ENCODE peak calls at places on chromosomes 1 and 21, in five cellular contexts. One of them, this sample, is unnamed.

GRCh38 chr1:172801923-172802322 is 143.0 kb downstream of the FASLG start:
- DNase-seq in pancreas: no peak
- DNase-seq in substantia nigra: no peak
- DNase-seq in foreskin keratinocyte: no peak
- DNase-seq in neural progenitor cell: no peak
- DNase-seq in this sample: no peak

GRCh38 chr21:36456714-36457399 is 23.1 kb downstream of the CLDN14 start:
- DNase-seq in substantia nigra: no peak
- DNase-seq in foreskin keratinocyte: no peak
- DNase-seq in neural progenitor cell: no peak
- DNase-seq in pancreas: no peak
- DNase-seq in this sample: no peak

GRCh38 chr1:167246971-167247370 is 26.3 kb downstream of the POU2F1 start:
- DNase-seq in neural progenitor cell: no peak
- DNase-seq in foreskin keratinocyte: no peak
- DNase-seq in substantia nigra: no peak
- DNase-seq in pancreas: no peak
- DNase-seq in this sample: no peak

GRCh38 chr1:28313710-28314510 is 14.9 kb upstream of the MED18 start:
- DNase-seq in neural progenitor cell: no peak
- DNase-seq in foreskin keratinocyte: no peak
- DNase-seq in substantia nigra: no peak
- DNase-seq in pancreas: peak; percentile 76
- DNase-seq in this sample: peak; percentile 49

GRCh38 chr1:72281144-72281543 is 1.2 kb downstream of the NEGR1 start:
- DNase-seq in neural progenitor cell: no peak
- DNase-seq in foreskin keratinocyte: no peak
- DNase-seq in pancreas: no peak
- DNase-seq in substantia nigra: no peak
- DNase-seq in this sample: no peak

GRCh38 chr1:60819302-60819701 is 263.1 kb upstream of the NFIA start:
- DNase-seq in pancreas: no peak
- DNase-seq in foreskin keratinocyte: no peak
- DNase-seq in substantia nigra: no peak
- DNase-seq in neural progenitor cell: no peak
- DNase-seq in this sample: no peak

GRCh38 chr1:152479792-152480595 is 30.6 kb upstream of the LCE5A start:
- DNase-seq in neural progenitor cell: no peak
- DNase-seq in pancreas: peak; percentile 16
- DNase-seq in substantia nigra: no peak
- DNase-seq in foreskin keratinocyte: no peak
- DNase-seq in this sample: no peak

GRCh38 chr1:31412732-31413404 is at the start of gene SERINC2:
- DNase-seq in substantia nigra: no peak
- DNase-seq in foreskin keratinocyte: no peak
- DNase-seq in pancreas: peak; percentile 52
- DNase-seq in neural progenitor cell: peak; percentile 68
- DNase-seq in this sample: no peak

GRCh38 chr1:99772809-99773208 is 6.4 kb upstream of the FRRS1 start:
- DNase-seq in foreskin keratinocyte: no peak
- DNase-seq in pancreas: no peak
- DNase-seq in neural progenitor cell: no peak
- DNase-seq in substantia nigra: no peak
- DNase-seq in this sample: no peak

GRCh38 chr1:8255712-8256111 is 62.2 kb upstream of the SLC45A1 start:
- DNase-seq in substantia nigra: no peak
- DNase-seq in foreskin keratinocyte: no peak
- DNase-seq in neural progenitor cell: no peak
- DNase-seq in pancreas: no peak
- DNase-seq in this sample: no peak

GRCh38 chr1:8261398-8261762 is 56.5 kb upstream of the SLC45A1 start:
- DNase-seq in substantia nigra: no peak
- DNase-seq in pancreas: no peak
- DNase-seq in neural progenitor cell: no peak
- DNase-seq in foreskin keratinocyte: no peak
- DNase-seq in this sample: no peak

GRCh38 chr1:8256321-8256720 is 61.6 kb upstream of the SLC45A1 start:
- DNase-seq in pancreas: no peak
- DNase-seq in foreskin keratinocyte: no peak
- DNase-seq in neural progenitor cell: no peak
- DNase-seq in substantia nigra: no peak
- DNase-seq in this sample: no peak

GRCh38 chr1:8259498-8260290 is 58.2 kb upstream of the SLC45A1 start:
- DNase-seq in neural progenitor cell: no peak
- DNase-seq in substantia nigra: no peak
- DNase-seq in pancreas: peak; percentile 93
- DNase-seq in foreskin keratinocyte: peak; percentile 57
- DNase-seq in this sample: peak; percentile 43

DNA sequence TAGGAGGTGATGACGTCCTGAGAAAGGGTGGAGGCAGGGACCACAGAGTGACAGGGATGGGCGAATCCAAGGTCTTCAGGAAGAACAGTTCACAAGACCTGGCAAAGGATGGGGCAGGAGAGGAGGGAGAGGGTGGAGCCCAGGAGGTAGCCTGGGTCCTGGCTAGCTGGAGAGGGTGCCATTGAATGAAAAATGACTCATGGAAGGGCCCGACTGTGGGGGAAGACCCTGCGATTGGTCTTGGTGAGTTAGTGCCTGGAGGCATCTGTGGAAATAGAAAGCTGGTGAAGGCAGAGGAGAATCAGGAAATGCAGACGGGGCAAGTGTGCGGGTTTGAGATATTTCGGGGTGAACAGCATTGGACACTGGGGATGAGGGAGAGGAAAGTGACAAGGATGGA is 60.3 kb upstream of the SLC45A1 start:
- DNase-seq in foreskin keratinocyte: peak; percentile 29
- DNase-seq in neural progenitor cell: no peak
- DNase-seq in substantia nigra: no peak
- DNase-seq in pancreas: no peak
- DNase-seq in this sample: no peak
- H3K27ac ChIP-seq in foreskin keratinocyte: no peak overlapping the region
- H3K27ac ChIP-seq in neural progenitor cell: no peak overlapping the region
- H3K27ac ChIP-seq in substantia nigra: no peak overlapping the region
- H3K27ac ChIP-seq in pancreas: peak overlapping the region; percentile 97
- H3K27ac ChIP-seq in this sample: no peak overlapping the region

GRCh38 chr1:81678779-81679178 is 122.0 kb upstream of the ADGRL2 start:
- DNase-seq in substantia nigra: no peak
- DNase-seq in neural progenitor cell: no peak
- DNase-seq in pancreas: no peak
- DNase-seq in foreskin keratinocyte: no peak
- DNase-seq in this sample: peak; percentile 64
- H3K27ac ChIP-seq in substantia nigra: no peak overlapping the region
- H3K27ac ChIP-seq in neural progenitor cell: peak overlapping the region; percentile 79
- H3K27ac ChIP-seq in pancreas: no peak overlapping the region
- H3K27ac ChIP-seq in foreskin keratinocyte: no peak overlapping the region
- H3K27ac ChIP-seq in this sample: peak overlapping the region; percentile 57

GRCh38 chr1:201312298-201312697 is 29.0 kb downstream of the PKP1 start:
- DNase-seq in neural progenitor cell: no peak
- DNase-seq in substantia nigra: no peak
- DNase-seq in pancreas: no peak
- DNase-seq in foreskin keratinocyte: no peak
- DNase-seq in this sample: no peak

GRCh38 chr1:201309420-201309819 is 26.1 kb downstream of the PKP1 start:
- DNase-seq in pancreas: peak; percentile 40
- DNase-seq in neural progenitor cell: peak; percentile 89
- DNase-seq in foreskin keratinocyte: peak; percentile 81
- DNase-seq in substantia nigra: no peak
- DNase-seq in this sample: peak; percentile 61

GRCh38 chr1:201310251-201310985 is 27.1 kb downstream of the PKP1 start:
- DNase-seq in neural progenitor cell: no peak
- DNase-seq in pancreas: no peak
- DNase-seq in substantia nigra: no peak
- DNase-seq in foreskin keratinocyte: no peak
- DNase-seq in this sample: no peak

GRCh38 chr1:201311356-201312011 is 28.2 kb downstream of the PKP1 start:
- DNase-seq in neural progenitor cell: no peak
- DNase-seq in foreskin keratinocyte: peak; percentile 99
- DNase-seq in pancreas: no peak
- DNase-seq in substantia nigra: no peak
- DNase-seq in this sample: peak; percentile 94

GRCh38 chr1:201310986-201311355 is 27.7 kb downstream of the PKP1 start:
- DNase-seq in foreskin keratinocyte: peak; percentile 99
- DNase-seq in neural progenitor cell: no peak
- DNase-seq in substantia nigra: no peak
- DNase-seq in pancreas: peak; percentile 30
- DNase-seq in this sample: peak; percentile 95
- H3K27ac ChIP-seq in foreskin keratinocyte: peak overlapping the region; percentile 99
- H3K27ac ChIP-seq in neural progenitor cell: no peak overlapping the region
- H3K27ac ChIP-seq in substantia nigra: no peak overlapping the region
- H3K27ac ChIP-seq in pancreas: peak overlapping the region; percentile 42
- H3K27ac ChIP-seq in this sample: peak overlapping the region; percentile 93

GRCh38 chr1:117113199-117113598 is 8.3 kb downstream of the TRIM45 start:
- DNase-seq in pancreas: no peak
- DNase-seq in substantia nigra: no peak
- DNase-seq in neural progenitor cell: no peak
- DNase-seq in foreskin keratinocyte: no peak
- DNase-seq in this sample: no peak

GRCh38 chr1:117116090-117116783 is 5.3 kb downstream of the TRIM45 start:
- DNase-seq in foreskin keratinocyte: no peak
- DNase-seq in neural progenitor cell: no peak
- DNase-seq in substantia nigra: no peak
- DNase-seq in pancreas: no peak
- DNase-seq in this sample: no peak

GRCh38 chr1:117114816-117115215 is 6.7 kb downstream of the TRIM45 start:
- DNase-seq in neural progenitor cell: no peak
- DNase-seq in foreskin keratinocyte: no peak
- DNase-seq in pancreas: no peak
- DNase-seq in substantia nigra: no peak
- DNase-seq in this sample: no peak

GRCh38 chr1:117110774-117111173 is 10.8 kb downstream of the TRIM45 start:
- DNase-seq in foreskin keratinocyte: peak; percentile 57
- DNase-seq in neural progenitor cell: no peak
- DNase-seq in substantia nigra: no peak
- DNase-seq in pancreas: no peak
- DNase-seq in this sample: peak; percentile 45

GRCh38 chr1:117112063-117112462 is 9.5 kb downstream of the TRIM45 start:
- DNase-seq in foreskin keratinocyte: no peak
- DNase-seq in neural progenitor cell: no peak
- DNase-seq in pancreas: no peak
- DNase-seq in substantia nigra: no peak
- DNase-seq in this sample: no peak
- H3K27ac ChIP-seq in foreskin keratinocyte: no peak overlapping the region
- H3K27ac ChIP-seq in neural progenitor cell: no peak overlapping the region
- H3K27ac ChIP-seq in pancreas: no peak overlapping the region
- H3K27ac ChIP-seq in substantia nigra: no peak overlapping the region
- H3K27ac ChIP-seq in this sample: no peak overlapping the region

DNA sequence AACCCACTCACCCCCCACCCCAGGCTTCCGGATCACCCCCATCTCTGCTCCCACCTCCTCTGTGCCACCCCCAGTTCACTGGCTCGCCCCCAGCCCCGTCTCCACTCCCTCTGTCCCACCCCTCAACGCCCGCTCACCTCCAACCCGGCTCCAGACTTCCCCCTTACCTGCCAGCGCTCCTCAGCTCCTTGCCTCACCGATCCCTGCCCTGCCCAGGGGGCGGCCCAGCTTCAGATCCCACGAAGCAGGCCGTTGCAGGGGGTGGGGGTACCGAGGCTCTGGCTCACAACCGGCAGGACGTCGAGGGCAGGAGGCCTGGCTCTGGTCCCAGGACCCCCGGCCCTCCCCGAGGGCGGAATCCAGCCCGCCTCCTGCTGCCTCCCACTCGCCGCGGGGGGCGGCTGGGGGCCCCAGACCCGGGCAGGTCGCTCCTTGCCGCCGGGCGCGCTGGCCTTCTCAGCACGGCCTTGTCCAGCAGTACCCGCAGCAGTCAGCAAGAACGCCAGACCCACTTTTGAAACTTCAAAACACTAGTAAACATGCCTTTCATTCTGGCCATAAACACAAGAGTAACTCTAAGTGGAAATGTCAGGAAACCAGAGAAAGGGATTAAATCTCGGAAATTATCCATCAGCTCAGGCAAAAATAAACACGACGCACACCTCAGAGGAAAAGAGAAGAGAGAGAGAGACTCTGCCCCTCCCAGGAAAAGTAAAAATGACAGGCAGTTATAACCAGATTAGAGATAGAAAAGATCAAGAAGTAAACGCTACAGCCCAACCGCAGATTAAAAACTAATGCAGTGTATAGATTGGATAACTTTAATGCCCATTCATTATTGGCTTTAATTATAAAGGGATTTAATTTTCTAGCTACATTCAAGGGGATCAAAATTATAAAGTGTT is 998 bp upstream of the FAM89A start:
- DNase-seq in substantia nigra: no peak
- DNase-seq in pancreas: peak; percentile 30
- DNase-seq in foreskin keratinocyte: no peak
- DNase-seq in neural progenitor cell: peak; percentile 38
- DNase-seq in this sample: no peak
- H3K27ac ChIP-seq in substantia nigra: peak overlapping the region; percentile 21
- H3K27ac ChIP-seq in pancreas: peak overlapping the region; percentile 40
- H3K27ac ChIP-seq in foreskin keratinocyte: no peak overlapping the region
- H3K27ac ChIP-seq in neural progenitor cell: no peak overlapping the region
- H3K27ac ChIP-seq in this sample: no peak overlapping the region

GRCh38 chr21:26115899-26116298 is 54.7 kb downstream of the APP start:
- DNase-seq in neural progenitor cell: no peak
- DNase-seq in foreskin keratinocyte: no peak
- DNase-seq in substantia nigra: no peak
- DNase-seq in pancreas: no peak
- DNase-seq in this sample: no peak
- H3K27ac ChIP-seq in neural progenitor cell: no peak overlapping the region
- H3K27ac ChIP-seq in foreskin keratinocyte: peak overlapping the region; percentile 71
- H3K27ac ChIP-seq in substantia nigra: peak overlapping the region; percentile 94
- H3K27ac ChIP-seq in pancreas: peak overlapping the region; percentile 60
- H3K27ac ChIP-seq in this sample: peak overlapping the region; percentile 13

GRCh38 chr1:227728892-227729143 is 6.3 kb downstream of the JMJD4 start:
- DNase-seq in neural progenitor cell: no peak
- DNase-seq in substantia nigra: no peak
- DNase-seq in pancreas: no peak
- DNase-seq in foreskin keratinocyte: no peak
- DNase-seq in this sample: no peak
- H3K27ac ChIP-seq in neural progenitor cell: no peak overlapping the region
- H3K27ac ChIP-seq in substantia nigra: peak overlapping the region; percentile 38
- H3K27ac ChIP-seq in pancreas: peak overlapping the region; percentile 63
- H3K27ac ChIP-seq in foreskin keratinocyte: peak overlapping the region; percentile 52
- H3K27ac ChIP-seq in this sample: no peak overlapping the region

DNA sequence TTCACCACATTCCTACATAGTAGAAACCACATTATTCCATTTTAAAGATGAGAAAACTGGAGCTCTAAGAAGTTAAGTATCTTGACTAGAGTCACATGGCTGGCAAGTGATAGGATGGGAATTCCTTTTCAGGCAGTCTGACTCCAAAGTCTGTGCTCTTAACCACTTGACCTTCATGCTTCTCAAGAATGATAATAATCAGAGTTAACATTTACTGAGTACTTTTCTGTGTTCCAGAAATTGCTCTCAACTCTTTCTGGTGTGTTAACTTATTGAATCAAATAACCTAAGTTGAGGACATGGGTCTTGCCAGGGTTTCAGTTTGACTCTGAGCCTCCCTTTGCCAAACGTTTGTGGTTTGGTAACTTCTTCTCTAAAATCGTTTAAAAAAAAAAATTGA is 169.4 kb downstream of the RASAL2 start:
- DNase-seq in foreskin keratinocyte: no peak
- DNase-seq in substantia nigra: no peak
- DNase-seq in pancreas: no peak
- DNase-seq in neural progenitor cell: no peak
- DNase-seq in this sample: no peak
- H3K27ac ChIP-seq in foreskin keratinocyte: no peak overlapping the region
- H3K27ac ChIP-seq in substantia nigra: no peak overlapping the region
- H3K27ac ChIP-seq in pancreas: no peak overlapping the region
- H3K27ac ChIP-seq in neural progenitor cell: no peak overlapping the region
- H3K27ac ChIP-seq in this sample: no peak overlapping the region

This sample was measured in epithelial cell of prostate.